ENCODE peak calls at places on chromosomes 7 and 10, in eight cellular contexts. F, P, X, T, Z, N, D and Y are unnamed samples.
A peak's percentile ranks its signal among the peaks of the same experiment; 100 is the strongest.

GRCh38 chr10:668786-669485 is 20.5 kb downstream of the DIP2C start:
- DNase-seq in F (no peak), P (no peak), X (no peak), T (no peak), Z (no peak), N (no peak), D (no peak), Y (no peak)

GRCh38 chr7:157194948-157195347 is 56.2 kb downstream of the UBE3C start:
- DNase-seq in F (no peak), P (no peak), X (no peak), T (no peak), Z (no peak), N (no peak), D (no peak), Y (no peak)

GRCh38 chr7:151012031-151012692 is 12.1 kb downstream of the ATG9B start:
- DNase-seq in F (no peak), P (peak; percentile 72), X (no peak), T (no peak), Z (no peak), N (no peak), D (no peak), Y (no peak)

GRCh38 chr10:65565246-65565645 is 1360.6 kb upstream of the LRRTM3 start:
- DNase-seq in F (no peak), P (no peak), X (no peak), T (no peak), Z (no peak), N (no peak), D (no peak), Y (no peak)

GRCh38 chr10:132415255-132415654 is 18.3 kb downstream of the PWWP2B start:
- DNase-seq in F (no peak), P (no peak), X (no peak), T (no peak), Z (no peak), N (no peak), D (no peak), Y (no peak)

GRCh38 chr7:144027070-144027469 is 21.7 kb upstream of the OR2A5 start:
- DNase-seq in F (no peak), P (no peak), X (peak; percentile 18), T (no peak), Z (no peak), N (peak; percentile 37), D (no peak), Y (no peak)

GRCh38 chr10:124695259-124695658 is 48.9 kb downstream of the FAM53B start:
- DNase-seq in F (no peak), P (no peak), X (no peak), T (no peak), Z (no peak), N (no peak), D (no peak), Y (no peak)

GRCh38 chr7:2478800-2479199 is 2.6 kb upstream of the GRIFIN start:
- DNase-seq in F (no peak), P (no peak), X (no peak), T (no peak), Z (no peak), N (no peak), D (no peak), Y (no peak)

GRCh38 chr10:97454330-97455036 is 8.5 kb downstream of the ZDHHC16 start:
- DNase-seq in F (no peak), P (no peak), X (no peak), T (peak; percentile 19), Z (no peak), N (peak; percentile 39), D (no peak), Y (no peak)

GRCh38 chr7:24788956-24789576 is 31.8 kb upstream of the GSDME start:
- DNase-seq in F (no peak), P (no peak), X (no peak), T (no peak), Z (no peak), N (no peak), D (no peak), Y (no peak)

GRCh38 chr10:8034666-8035640 is 19.5 kb upstream of the GATA3 start:
- DNase-seq in F (no peak), P (no peak), X (no peak), T (peak; percentile 9), Z (no peak), N (no peak), D (no peak), Y (peak; percentile 43)

GRCh38 chr10:126945351-126946035 is 40.3 kb downstream of the DOCK1 start:
- DNase-seq in F (no peak), P (no peak), X (no peak), T (no peak), Z (no peak), N (no peak), D (no peak), Y (no peak)

GRCh38 chr10:4307784-4308364 is 518.1 kb upstream of the AKR1E2 start:
- DNase-seq in F (no peak), P (no peak), X (no peak), T (no peak), Z (no peak), N (no peak), D (no peak), Y (no peak)

GRCh38 chr10:7181416-7181815 is 229.4 kb downstream of the SFMBT2 start:
- DNase-seq in F (no peak), P (no peak), X (no peak), T (no peak), Z (no peak), N (no peak), D (no peak), Y (no peak)

GRCh38 chr10:33258951-33259350 is 75.5 kb downstream of the NRP1 start:
- DNase-seq in F (no peak), P (no peak), X (no peak), T (no peak), Z (no peak), N (no peak), D (no peak), Y (no peak)

GRCh38 chr7:48183965-48184364 is 12.7 kb downstream of the ABCA13 start:
- DNase-seq in F (no peak), P (no peak), X (no peak), T (no peak), Z (no peak), N (no peak), D (no peak), Y (no peak)

GRCh38 chr7:27774717-27775328 is 34.9 kb downstream of the TAX1BP1 start:
- DNase-seq in F (no peak), P (no peak), X (no peak), T (no peak), Z (no peak), N (peak; percentile 59), D (no peak), Y (no peak)

GRCh38 chr10:79084012-79084971 is 15.5 kb downstream of the ZMIZ1 start:
- DNase-seq in F (no peak), P (peak; percentile 91), X (no peak), T (no peak), Z (no peak), N (peak; percentile 95), D (no peak), Y (no peak)

GRCh38 chr7:13990984-13991790 is 1.7 kb upstream of the ETV1 start:
- DNase-seq in F (peak; percentile 28), P (peak; percentile 89), X (peak; percentile 92), T (peak; percentile 32), Z (peak; percentile 54), N (peak; percentile 98), D (no peak), Y (no peak)

GRCh38 chr10:63713191-63714144 is 192.3 kb downstream of the REEP3 start:
- DNase-seq in F (no peak), P (peak; percentile 63), X (peak; percentile 28), T (no peak), Z (no peak), N (peak; percentile 88), D (no peak), Y (peak; percentile 82)

GRCh38 chr7:155506854-155507337 is 39.5 kb downstream of the CNPY1 start:
- DNase-seq in F (no peak), P (no peak), X (no peak), T (no peak), Z (no peak), N (no peak), D (no peak), Y (no peak)

GRCh38 chr7:1922071-1922869 is 252.2 kb downstream of the ELFN1 start:
- DNase-seq in F (no peak), P (no peak), X (no peak), T (peak; percentile 55), Z (no peak), N (no peak), D (no peak), Y (no peak)

GRCh38 chr10:6347391-6347951 is 144.7 kb downstream of the PFKFB3 start:
- DNase-seq in F (peak; percentile 21), P (no peak), X (no peak), T (no peak), Z (peak; percentile 52), N (no peak), D (no peak), Y (no peak)

GRCh38 chr7:18708204-18708603 is 212.7 kb downstream of the HDAC9 start:
- DNase-seq in F (no peak), P (no peak), X (no peak), T (no peak), Z (no peak), N (no peak), D (no peak), Y (no peak)